ENCODE peak calls at places on chromosomes 12 and 14, in four cellular contexts. K is HepG2, D is K562, Q is GM12878. G is an unnamed sample.

GRCh38 chr12:10853746-10854145 is 4.5 kb upstream of the PRR4 start:
- DNase-seq in Q (no peak), K (no peak), D (no peak), G (no peak)

GRCh38 chr14:51356381-51356780 is 116.3 kb downstream of the TMX1 start:
- DNase-seq in Q (no peak), K (no peak), D (no peak), G (no peak)

GRCh38 chr12:45259732-45260480 is 44.0 kb downstream of the ANO6 start:
- DNase-seq in K (peak), Q (no peak), D (no peak), G (no peak)

GRCh38 chr12:96047621-96048211 is 12.3 kb upstream of the LTA4H start:
- DNase-seq in D (no peak), K (peak), Q (peak), G (no peak)

GRCh38 chr12:93968928-93969327 is 179.4 kb upstream of the PLXNC1 start:
- DNase-seq in D (no peak), Q (no peak), K (no peak), G (no peak)

GRCh38 chr14:52895000-52895399 is 55.9 kb downstream of the FERMT2 start:
- DNase-seq in Q (no peak), K (no peak), D (no peak), G (no peak)

GRCh38 chr12:117679776-117680175 is 289.0 kb downstream of the KSR2 start:
- DNase-seq in K (no peak), Q (no peak), D (no peak), G (no peak)

GRCh38 chr14:20247651-20248246 is 8.7 kb downstream of the OR11H4 start:
- DNase-seq in Q (no peak), D (peak), K (peak), G (peak)

GRCh38 chr14:81474156-81474492 is 59.5 kb downstream of the SEL1L start:
- DNase-seq in K (no peak), D (no peak), Q (peak), G (no peak)

GRCh38 chr14:72104011-72104613 is 171.9 kb downstream of the RGS6 start:
- DNase-seq in K (no peak), D (peak), Q (no peak), G (peak)

GRCh38 chr14:57493467-57494181 is at the start of gene CCDC198:
- DNase-seq in D (no peak), Q (peak), K (peak), G (peak)

GRCh38 chr12:48973531-48973930 is 2.0 kb upstream of the WNT10B start:
- DNase-seq in D (peak), Q (no peak), K (peak), G (no peak)

GRCh38 chr12:93122089-93122488 is 193.0 kb upstream of the EEA1 start:
- DNase-seq in D (no peak), Q (no peak), K (peak), G (no peak)

GRCh38 chr12:53213348-53213747 is 6.3 kb upstream of the ITGB7 start:
- DNase-seq in D (peak), Q (no peak), K (peak), G (peak)

GRCh38 chr12:16369156-16369555 is 21.7 kb downstream of the MGST1 start:
- DNase-seq in K (no peak), Q (no peak), D (no peak), G (no peak)

GRCh38 chr14:103543140-103543539 is 14.1 kb downstream of the TRMT61A start:
- DNase-seq in D (no peak), Q (no peak), K (no peak), G (no peak)

GRCh38 chr12:87935216-87935615 is 94.0 kb downstream of the C12orf50 start:
- DNase-seq in K (no peak), Q (no peak), D (no peak), G (no peak)

GRCh38 chr12:104573-105081 is 38.1 kb downstream of the IQSEC3 start:
- DNase-seq in K (peak), Q (no peak), D (no peak), G (peak)

GRCh38 chr12:104668274-104668718 is 211.5 kb downstream of the CHST11 start:
- DNase-seq in D (no peak), K (no peak), Q (no peak), G (no peak)

GRCh38 chr14:64574370-64575115 is 24.8 kb downstream of the PPP1R36 start:
- DNase-seq in Q (no peak), D (no peak), K (no peak), G (no peak)

GRCh38 chr14:92514844-92515509 is 1.4 kb downstream of the RIN3 start:
- DNase-seq in D (no peak), Q (no peak), K (no peak), G (no peak)

GRCh38 chr12:108340037-108340436 is 926 bp upstream of the CMKLR1 start:
- DNase-seq in Q (no peak), K (no peak), D (no peak), G (no peak)
- TF ChIP-seq EZH2 in Q (no peak), K (no peak), D (no peak), G (no peak)

DNA sequence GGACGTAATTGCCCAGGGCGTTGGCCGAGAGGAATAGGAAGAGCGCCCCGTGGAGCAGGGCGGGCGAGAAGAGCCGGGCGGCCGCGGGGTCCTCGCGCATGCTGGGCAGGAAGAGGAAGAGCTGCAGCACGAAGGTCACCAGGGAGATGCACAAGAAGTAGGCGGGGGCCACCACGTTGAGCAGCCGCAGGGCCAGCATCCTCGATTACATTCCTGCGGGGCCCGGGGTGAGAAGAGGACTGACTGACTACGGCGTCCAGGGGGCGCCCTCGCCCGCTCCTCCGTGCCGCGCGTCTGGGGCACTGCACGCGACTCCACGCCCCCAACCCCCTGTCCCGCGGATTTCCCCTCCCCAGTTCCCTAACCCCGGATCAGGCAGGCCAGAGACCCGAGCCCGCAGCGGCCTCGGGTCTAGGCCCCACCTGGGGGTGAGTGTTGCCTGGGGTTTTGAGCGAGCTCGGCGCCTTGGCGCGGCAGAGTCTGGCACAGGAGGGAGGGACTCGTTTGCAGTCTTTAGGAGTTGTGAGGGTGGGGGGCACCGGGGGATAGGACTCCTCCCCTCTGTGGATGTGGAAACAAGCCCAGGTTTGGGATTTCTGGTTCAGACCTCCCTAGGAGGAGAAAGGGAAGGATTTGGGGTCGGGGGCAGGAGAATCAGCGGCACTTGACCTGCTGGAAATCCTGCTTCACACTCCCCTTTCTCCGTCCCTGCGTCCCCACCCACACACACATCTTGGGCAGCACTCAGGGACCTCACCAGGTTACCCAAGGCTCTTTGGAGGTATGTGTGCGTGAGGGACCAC is 1.9 kb downstream of the ZDHHC22 start:
- DNase-seq in K (peak), D (peak), Q (no peak), G (peak)
- TF ChIP-seq JUNB in K (no peak), D (no peak), Q (no peak), G (no peak)

GRCh38 chr12:33794954-33795353 is 227.3 kb upstream of the ALG10 start:
- DNase-seq in D (no peak), K (no peak), Q (no peak), G (no peak)
- TF ChIP-seq EZH2 in D (no peak), K (no peak), Q (no peak), G (no peak)

GRCh38 chr12:27779837-27780611 is at the start of the genes KLHL42 and MANSC4:
- DNase-seq in D (peak), K (peak), Q (no peak), G (peak)

GRCh38 chr12:27781680-27782079 is 1.6 kb upstream of the MANSC4 start:
- DNase-seq in K (no peak), Q (no peak), D (no peak), G (peak)

GRCh38 chr12:27779416-27779815 is 617 bp upstream of the KLHL42 start:
- DNase-seq in D (no peak), Q (no peak), K (peak), G (peak)

GRCh38 chr12:27782481-27782880 is 2.4 kb upstream of the MANSC4 start:
- DNase-seq in D (no peak), K (no peak), Q (no peak), G (no peak)

GRCh38 chr12:27780612-27781408 is 774 bp upstream of the MANSC4 start:
- DNase-seq in Q (no peak), D (peak), K (peak), G (peak)
- TF ChIP-seq JUNB in Q (no peak), D (no peak), K (no peak), G (no peak)

G was measured in GM23338.